ENCODE peak calls at places on chromosomes 3 and 15, in five cellular contexts. H, K, U, L and Z are unnamed samples.

GRCh38 chr3:127482216-127483004 is 108.1 kb downstream of the TPRA1 start:
- DNase-seq in H (no peak), K (no peak), U (peak; percentile 1), L (no peak), Z (no peak)

GRCh38 chr3:157174265-157174615 is 14.3 kb upstream of the CCNL1 start:
- DNase-seq in H (no peak), K (peak; percentile 32), U (peak; percentile 46), L (no peak), Z (no peak)

GRCh38 chr3:177679568-177680441 is 482.5 kb upstream of the TBL1XR1 start:
- DNase-seq in H (no peak), K (peak; percentile 35), U (peak; percentile 38), L (no peak), Z (no peak)

GRCh38 chr3:173599673-173600072 is 202.1 kb downstream of the NLGN1 start:
- DNase-seq in H (no peak), K (no peak), U (no peak), L (no peak), Z (no peak)

GRCh38 chr3:66464512-66464894 is 36.3 kb downstream of the LRIG1 start:
- DNase-seq in H (no peak), K (no peak), U (no peak), L (no peak), Z (no peak)

GRCh38 chr3:13233487-13234154 is 160.4 kb upstream of the IQSEC1 start:
- DNase-seq in H (no peak), K (peak; percentile 14), U (no peak), L (no peak), Z (no peak)

GRCh38 chr3:146781059-146781458 is 175.9 kb upstream of the PLSCR5 start:
- DNase-seq in H (no peak), K (no peak), U (no peak), L (no peak), Z (no peak)

GRCh38 chr15:68658151-68658550 is 79.4 kb downstream of the CORO2B start:
- DNase-seq in H (no peak), K (no peak), U (no peak), L (no peak), Z (no peak)

GRCh38 chr3:126256256-126256655 is 75.9 kb upstream of the ALDH1L1 start:
- DNase-seq in H (no peak), K (no peak), U (no peak), L (no peak), Z (no peak)

GRCh38 chr3:130609166-130609574 is 92.2 kb downstream of the COL6A6 start:
- DNase-seq in H (no peak), K (no peak), U (no peak), L (no peak), Z (no peak)

GRCh38 chr3:154334973-154335420 is 10.7 kb upstream of the DHX36 start:
- DNase-seq in H (peak; percentile 20), K (no peak), U (no peak), L (no peak), Z (no peak)

GRCh38 chr3:162641869-162642350 is 1145.3 kb downstream of the OTOL1 start:
- DNase-seq in H (no peak), K (no peak), U (no peak), L (no peak), Z (no peak)

GRCh38 chr3:194487289-194488006 is 646 bp upstream of the ATP13A3 start:
- DNase-seq in H (peak; percentile 46), K (peak; percentile 51), U (peak; percentile 56), L (peak; percentile 26), Z (peak; percentile 33)

GRCh38 chr15:99076555-99077308 is 28.1 kb upstream of the SYNM start:
- DNase-seq in H (peak; percentile 58), K (peak; percentile 46), U (peak; percentile 35), L (no peak), Z (peak; percentile 60)

GRCh38 chr15:98609144-98609852 is 39.0 kb upstream of the IGF1R start:
- DNase-seq in H (no peak), K (no peak), U (no peak), L (no peak), Z (no peak)

GRCh38 chr15:80800067-80800466 is 20.9 kb downstream of the CEMIP start:
- DNase-seq in H (no peak), K (no peak), U (no peak), L (no peak), Z (no peak)

GRCh38 chr3:157231071-157231470 is 71.1 kb upstream of the CCNL1 start:
- DNase-seq in H (no peak), K (no peak), U (no peak), L (no peak), Z (no peak)

GRCh38 chr3:153972862-153973261 is 148.3 kb upstream of the ARHGEF26 start:
- DNase-seq in H (no peak), K (no peak), U (no peak), L (no peak), Z (no peak)

GRCh38 chr15:55742927-55743614 is at the start of gene PRTG:
- DNase-seq in H (no peak), K (no peak), U (peak; percentile 8), L (no peak), Z (peak; percentile 91)

GRCh38 chr3:170801597-170801996 is 68.4 kb downstream of the RPL22L1 start:
- DNase-seq in H (no peak), K (no peak), U (no peak), L (no peak), Z (no peak)

GRCh38 chr3:134614955-134615354 is 35.9 kb downstream of the KY start:
- DNase-seq in H (no peak), K (no peak), U (no peak), L (no peak), Z (no peak)

GRCh38 chr15:71883447-71883846 is 73.1 kb downstream of the NR2E3 start:
- DNase-seq in H (no peak), K (no peak), U (no peak), L (no peak), Z (no peak)

GRCh38 chr3:104878395-104878794 is 488.3 kb upstream of the ALCAM start:
- DNase-seq in H (no peak), K (no peak), U (no peak), L (no peak), Z (no peak)